ENCODE peak calls at places on chromosomes 2 and 18, in four cellular contexts. C is neuronal stem cell, J is IMR-90, O is mesenchymal stem cell. A is an unnamed sample.

GRCh38 chr18:3816601-3817363 is 366.8 kb downstream of the TGIF1 start:
- DNase-seq in O (peak; percentile 95), J (peak; percentile 99), C (no peak), A (no peak)

GRCh38 chr18:68638613-68639012 is 76.3 kb downstream of the TMX3 start:
- DNase-seq in O (no peak), J (no peak), C (no peak), A (no peak)

GRCh38 chr2:118774458-118775133 is 72.9 kb downstream of the EN1 start:
- DNase-seq in O (no peak), C (peak; percentile 59), J (peak; percentile 7), A (peak; percentile 65)

GRCh38 chr2:221680548-221680947 is 108.4 kb upstream of the EPHA4 start:
- DNase-seq in O (no peak), C (no peak), J (no peak), A (no peak)

GRCh38 chr2:113032737-113033136 is 19.9 kb downstream of the IL36B start:
- DNase-seq in C (no peak), O (no peak), J (no peak), A (peak; percentile 4)

GRCh38 chr2:227577555-227577954 is 21.1 kb upstream of the SCYGR2 start:
- DNase-seq in C (no peak), J (no peak), O (no peak), A (peak; percentile 36)

GRCh38 chr2:108847000-108847399 is 60.4 kb downstream of the CCDC138 start:
- DNase-seq in O (no peak), J (no peak), C (no peak), A (no peak)

GRCh38 chr2:120759543-120760331 is 24.1 kb downstream of the GLI2 start:
- DNase-seq in C (no peak), O (no peak), J (no peak), A (no peak)

GRCh38 chr2:57614988-57615387 is 431.6 kb upstream of the VRK2 start:
- DNase-seq in C (no peak), O (no peak), J (no peak), A (no peak)

GRCh38 chr2:172087191-172087779 is 2.0 kb downstream of the DLX1 start:
- DNase-seq in C (no peak), J (no peak), O (no peak), A (no peak)

GRCh38 chr2:240789501-240790369 is 30.3 kb downstream of the KIF1A start:
- DNase-seq in J (no peak), O (no peak), C (no peak), A (no peak)

GRCh38 chr2:240460781-240461431 is 25.4 kb downstream of the GPC1 start:
- DNase-seq in O (no peak), C (no peak), J (no peak), A (no peak)

GRCh38 chr2:54500404-54501147 is 44.4 kb downstream of the SPTBN1 start:
- DNase-seq in J (no peak), C (no peak), O (no peak), A (no peak)

GRCh38 chr18:3471141-3471648 is 21.2 kb downstream of the TGIF1 start:
- DNase-seq in O (no peak), J (no peak), C (no peak), A (no peak)

GRCh38 chr18:50079571-50080295 is 115.2 kb downstream of the MYO5B start:
- DNase-seq in O (no peak), C (no peak), J (no peak), A (no peak)

GRCh38 chr18:43893001-43893637 is 615.8 kb upstream of the SYT4 start:
- DNase-seq in C (no peak), O (peak; percentile 91), J (peak; percentile 92), A (no peak)

GRCh38 chr2:220837226-220837625 is 734.9 kb downstream of the EPHA4 start:
- DNase-seq in J (peak; percentile 41), C (no peak), O (no peak), A (peak; percentile 22)

GRCh38 chr18:56321470-56321869 is 316.9 kb downstream of the TXNL1 start:
- DNase-seq in J (no peak), C (no peak), O (no peak), A (no peak)

GRCh38 chr2:174844295-174844708 is 80.0 kb upstream of the CHRNA1 start:
- DNase-seq in J (no peak), C (no peak), O (no peak), A (no peak)

GRCh38 chr18:48123965-48124364 is 193.5 kb upstream of the SMAD2 start:
- DNase-seq in J (no peak), C (no peak), O (no peak), A (no peak)

GRCh38 chr2:106161938-106162814 is 31.9 kb downstream of the UXS1 start:
- DNase-seq in O (no peak), C (no peak), J (no peak), A (peak; percentile 51)

GRCh38 chr2:174399171-174399570 is 3.6 kb downstream of the SCRN3 start:
- DNase-seq in J (peak; percentile 54), C (no peak), O (no peak), A (no peak)

GRCh38 chr2:94759211-94759610 is 112.0 kb upstream of the TEKT4 start:
- DNase-seq in C (no peak), J (no peak), O (no peak), A (no peak)

GRCh38 chr2:10377747-10378085 is 70.4 kb downstream of the ODC1 start:
- DNase-seq in J (no peak), C (no peak), O (no peak), A (no peak)

GRCh38 chr2:3200420-3200939 is 177.1 kb downstream of the EIPR1 start:
- DNase-seq in J (no peak), C (no peak), O (no peak), A (no peak)

GRCh38 chr2:31987454-31987853 is 23.4 kb downstream of the MEMO1 start:
- DNase-seq in J (peak; percentile 76), C (no peak), O (peak; percentile 48), A (no peak)

GRCh38 chr18:47750889-47751423 is 179.5 kb downstream of the SMAD2 start:
- DNase-seq in J (no peak), C (no peak), O (no peak), A (no peak)

GRCh38 chr2:14941151-14941631 is 308.7 kb downstream of the LRATD1 start:
- DNase-seq in J (peak; percentile 11), C (no peak), O (no peak), A (no peak)

GRCh38 chr2:195706161-195706900 is 49.3 kb downstream of the SLC39A10 start:
- DNase-seq in C (peak; percentile 24), J (peak; percentile 25), O (peak; percentile 20), A (peak; percentile 91)

GRCh38 chr18:21361297-21361880 is 119.4 kb downstream of the GREB1L start:
- DNase-seq in O (no peak), J (no peak), C (no peak), A (no peak)

GRCh38 chr18:79211844-79212243 is 142.7 kb downstream of the ATP9B start:
- DNase-seq in J (peak; percentile 22), O (peak; percentile 6), C (no peak), A (no peak)

GRCh38 chr2:233408366-233409285 is 54.3 kb downstream of the DGKD start:
- DNase-seq in C (no peak), J (no peak), O (no peak), A (peak; percentile 46)

DNA sequence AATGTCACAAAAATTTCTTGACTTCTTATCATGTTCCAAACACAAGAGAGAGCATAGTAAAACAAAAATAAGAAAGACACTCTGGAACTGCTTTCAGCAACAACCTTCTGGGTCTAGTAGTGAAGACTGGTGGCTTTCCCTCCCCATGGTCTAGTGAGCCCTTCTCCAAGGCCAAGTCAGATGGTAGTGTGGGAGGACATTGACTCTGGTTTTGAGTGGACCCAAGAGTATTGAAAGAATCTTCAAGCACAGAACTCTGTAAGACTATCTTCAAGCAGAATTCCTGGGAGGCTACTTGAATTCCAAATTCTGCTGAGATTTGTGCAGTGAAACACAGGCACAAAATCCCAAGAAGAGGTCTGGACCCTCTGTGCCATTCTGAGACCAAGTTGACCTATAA is 21.1 kb downstream of the ANTXR1 start:
- DNase-seq in C (no peak), J (no peak), O (no peak), A (no peak)
- H3K79me1 ChIP-seq in C (no peaks in the 10 kb centered on the region), J (peaks cover 74% of the 10 kb centered on the region), O (peaks cover 39% of the 10 kb centered on the region), A (peaks cover 21% of the 10 kb centered on the region)

DNA sequence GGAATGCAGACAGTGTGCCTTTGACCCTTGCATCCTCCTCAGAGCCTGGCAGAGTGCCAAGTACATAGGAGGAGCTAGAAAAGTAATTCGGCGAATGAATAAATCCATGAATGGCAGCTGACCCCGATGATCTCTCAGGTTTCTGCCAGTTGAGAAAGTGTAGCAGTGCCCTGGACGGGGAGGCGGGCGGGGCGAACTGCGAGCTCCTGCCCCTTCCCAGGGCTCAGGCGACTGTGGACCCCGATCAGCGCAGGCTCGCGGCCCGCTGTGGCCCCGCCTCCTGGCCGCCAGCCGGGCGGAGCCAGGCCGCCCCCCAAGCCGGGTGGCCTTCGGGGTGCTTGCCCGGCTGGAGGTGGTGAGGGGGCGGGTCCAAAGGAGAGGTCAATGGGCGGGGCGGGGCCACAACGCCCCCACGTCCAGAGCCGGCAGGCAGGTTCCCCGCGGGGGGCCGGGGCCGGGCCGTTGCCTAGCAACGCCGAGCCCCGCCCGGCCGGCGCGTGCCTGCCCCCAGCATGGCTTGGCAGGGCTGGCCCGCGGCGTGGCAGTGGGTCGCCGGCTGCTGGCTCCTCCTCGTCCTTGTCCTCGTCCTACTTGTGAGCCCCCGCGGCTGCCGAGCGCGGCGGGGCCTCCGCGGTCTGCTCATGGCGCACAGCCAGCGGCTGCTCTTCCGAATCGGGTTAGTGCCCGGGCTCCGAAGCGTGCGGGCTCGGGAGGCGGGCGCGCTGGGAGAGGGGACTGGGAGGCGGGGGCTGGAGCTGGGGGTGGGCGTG is 30.6 kb upstream of the TMBIM1 start:
- DNase-seq in O (peak; percentile 95), J (peak; percentile 54), C (peak; percentile 96), A (peak; percentile 92)
- H2BK120ac ChIP-seq in O (peak overlapping the region; percentile 68), J (peak overlapping the region; percentile 25), C (no peak overlapping the region), A (no peak overlapping the region)

GRCh38 chr2:76197428-76197827 is 486.7 kb upstream of the GCFC2 start:
- DNase-seq in J (no peak), O (no peak), C (no peak), A (peak; percentile 30)

GRCh38 chr2:76194376-76194775 is 483.7 kb upstream of the GCFC2 start:
- DNase-seq in J (no peak), O (no peak), C (no peak), A (no peak)

GRCh38 chr2:76193098-76193497 is 482.4 kb upstream of the GCFC2 start:
- DNase-seq in O (no peak), J (no peak), C (no peak), A (no peak)

GRCh38 chr2:76202866-76203265 is 492.2 kb upstream of the GCFC2 start:
- DNase-seq in J (no peak), C (no peak), O (no peak), A (no peak)

GRCh38 chr2:76197842-76198448 is 487.2 kb upstream of the GCFC2 start:
- DNase-seq in C (peak; percentile 64), O (peak; percentile 77), J (peak; percentile 65), A (peak; percentile 88)
- H3K4me3 ChIP-seq in C (no peak overlapping the region), O (no peak overlapping the region), J (no peak overlapping the region), A (no peak overlapping the region)

DNA sequence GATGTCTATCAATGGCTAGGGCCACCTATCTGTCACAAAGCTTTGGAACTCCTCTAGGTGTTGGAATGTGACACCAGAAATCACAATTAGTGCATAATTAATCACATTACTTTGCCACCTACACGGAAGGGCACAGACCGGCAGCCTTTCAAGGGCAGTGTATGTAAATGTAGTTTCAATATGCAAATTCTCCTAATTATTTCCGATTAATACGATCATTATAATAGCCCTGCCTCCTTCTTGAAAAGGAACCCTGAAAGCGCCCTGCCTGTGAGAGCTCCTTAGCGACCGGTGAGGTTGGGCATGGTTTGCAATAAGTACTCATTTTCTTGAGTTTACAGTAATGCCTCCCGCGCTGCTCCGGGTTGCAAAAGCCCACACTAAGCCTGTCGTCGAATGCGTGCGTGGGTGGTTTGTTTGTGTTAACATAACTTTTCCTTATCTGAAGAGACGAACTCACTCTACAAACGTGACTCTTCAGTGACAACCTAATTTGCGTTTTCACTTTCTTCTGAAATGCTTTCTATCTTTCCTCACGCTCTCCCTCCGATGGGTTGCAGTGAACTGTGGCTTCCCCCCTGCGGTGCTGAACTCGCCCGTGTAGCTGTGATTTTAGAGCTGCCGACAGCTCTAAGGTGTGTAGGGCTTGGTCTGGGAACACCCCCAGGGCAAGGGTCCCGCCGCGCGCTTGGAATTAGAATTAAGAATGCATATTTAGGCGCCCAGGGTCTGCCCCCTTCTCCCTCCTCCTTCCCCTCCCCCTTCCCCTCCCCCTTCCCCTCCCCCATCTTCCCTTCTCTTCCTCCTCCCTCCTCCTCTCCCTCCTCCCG is 710 bp upstream of the ID2 start:
- DNase-seq in O (peak; percentile 97), J (peak; percentile 92), C (peak; percentile 59), A (peak; percentile 95)
- H3K79me1 ChIP-seq in O (peaks cover 3% of the 10 kb centered on the region), J (peaks cover 9% of the 10 kb centered on the region), C (peaks cover 2% of the 10 kb centered on the region), A (no peaks in the 10 kb centered on the region)

A was measured in mesendoderm.